ENCODE peak calls at places on chromosomes 5 and 9, in seven cellular contexts. W is astrocyte of the cerebellum, Q is colonic mucosa, E is AG10803, A is sigmoid colon, S is foreskin fibroblast, G is GM23338. U is an unnamed sample.

GRCh38 chr5:59724482-59725392 is 168.8 kb downstream of the PDE4D start:
- DNase-seq in A (no peak), E (peak; percentile 45), Q (peak; percentile 55), W (no peak), S (peak; percentile 38), G (peak; percentile 76), U (no peak)

GRCh38 chr9:14522627-14523379 is 170.4 kb downstream of the ZDHHC21 start:
- DNase-seq in G (no peak), S (no peak), E (no peak), W (no peak), A (no peak), Q (no peak), U (no peak)

GRCh38 chr5:102388235-102388634 is 92.2 kb upstream of the SLCO4C1 start:
- DNase-seq in Q (no peak), S (no peak), E (no peak), G (no peak), W (no peak), A (no peak), U (no peak)

GRCh38 chr5:115098041-115098702 is 71.5 kb downstream of the TRIM36 start:
- DNase-seq in E (peak; percentile 48), S (peak; percentile 45), A (no peak), W (peak; percentile 34), G (peak; percentile 76), Q (peak; percentile 49), U (no peak)

GRCh38 chr5:56054651-56055050 is 59.9 kb upstream of the IL6ST start:
- DNase-seq in W (no peak), Q (no peak), A (no peak), G (no peak), S (peak; percentile 56), E (peak; percentile 66), U (no peak)

GRCh38 chr5:45205403-45205961 is 396.7 kb downstream of the MRPS30 start:
- DNase-seq in A (no peak), G (peak; percentile 76), S (no peak), W (no peak), E (no peak), Q (no peak), U (no peak)

GRCh38 chr9:129069128-129069824 is 11.6 kb upstream of the DOLPP1 start:
- DNase-seq in Q (peak; percentile 47), G (no peak), E (no peak), S (no peak), W (no peak), A (peak; percentile 73), U (no peak)

GRCh38 chr9:123257276-123257675 is 11.1 kb downstream of the STRBP start:
- DNase-seq in W (no peak), E (no peak), A (no peak), S (no peak), Q (peak; percentile 25), G (no peak), U (no peak)

GRCh38 chr5:112738180-112738560 is 485 bp downstream of the APC start:
- DNase-seq in E (no peak), A (no peak), S (peak; percentile 3), G (peak; percentile 48), Q (no peak), W (no peak), U (no peak)

GRCh38 chr5:122053181-122054109 is 24.6 kb downstream of the LOX start:
- DNase-seq in S (no peak), A (peak; percentile 64), W (no peak), Q (no peak), E (peak; percentile 60), G (no peak), U (no peak)

GRCh38 chr9:69236188-69236587 is 62.1 kb downstream of the TJP2 start:
- DNase-seq in Q (no peak), S (no peak), A (no peak), W (no peak), E (no peak), G (no peak), U (no peak)

GRCh38 chr9:109252291-109252690 is 68.6 kb downstream of the EPB41L4B start:
- DNase-seq in W (no peak), S (no peak), A (no peak), E (no peak), Q (no peak), G (no peak), U (no peak)

GRCh38 chr5:83827111-83827541 is 106.5 kb upstream of the HAPLN1 start:
- DNase-seq in E (peak; percentile 86), S (no peak), G (no peak), A (no peak), Q (no peak), W (no peak), U (no peak)

GRCh38 chr5:154285661-154286408 is 95.3 kb downstream of the GALNT10 start:
- DNase-seq in S (peak; percentile 62), Q (peak; percentile 16), G (no peak), W (peak; percentile 34), A (no peak), E (peak; percentile 65), U (peak; percentile 56)

GRCh38 chr5:155064580-155064979 is 51.0 kb downstream of the KIF4B start:
- DNase-seq in A (no peak), G (no peak), E (no peak), Q (no peak), W (no peak), S (no peak), U (no peak)

GRCh38 chr5:174327317-174327864 is 281.9 kb downstream of the NSG2 start:
- DNase-seq in W (peak; percentile 56), S (peak; percentile 18), E (peak; percentile 69), A (no peak), Q (peak; percentile 46), G (peak; percentile 96), U (no peak)

GRCh38 chr9:4009006-4009511 is 290.8 kb downstream of the GLIS3 start:
- DNase-seq in W (no peak), G (no peak), E (no peak), S (no peak), Q (no peak), A (no peak), U (no peak)

GRCh38 chr9:33272061-33272460 is 7.2 kb downstream of the CHMP5 start:
- DNase-seq in W (no peak), S (no peak), Q (peak; percentile 65), E (no peak), G (no peak), A (no peak), U (peak; percentile 50)

GRCh38 chr5:54018438-54018837 is 291.9 kb downstream of the ARL15 start:
- DNase-seq in Q (no peak), S (no peak), E (no peak), G (peak; percentile 92), W (no peak), A (no peak), U (no peak)

GRCh38 chr9:77462066-77462465 is 186.1 kb downstream of the GNA14 start:
- DNase-seq in A (no peak), G (no peak), E (no peak), S (no peak), Q (no peak), W (no peak), U (no peak)

GRCh38 chr9:95497772-95498171 is 19.0 kb downstream of the PTCH1 start:
- DNase-seq in E (peak; percentile 92), W (no peak), G (no peak), A (no peak), S (peak; percentile 29), Q (peak; percentile 34), U (no peak)

GRCh38 chr5:175654807-175655206 is 3.1 kb upstream of the HRH2 start:
- DNase-seq in G (no peak), Q (no peak), S (no peak), E (no peak), W (no peak), A (no peak), U (no peak)

DNA sequence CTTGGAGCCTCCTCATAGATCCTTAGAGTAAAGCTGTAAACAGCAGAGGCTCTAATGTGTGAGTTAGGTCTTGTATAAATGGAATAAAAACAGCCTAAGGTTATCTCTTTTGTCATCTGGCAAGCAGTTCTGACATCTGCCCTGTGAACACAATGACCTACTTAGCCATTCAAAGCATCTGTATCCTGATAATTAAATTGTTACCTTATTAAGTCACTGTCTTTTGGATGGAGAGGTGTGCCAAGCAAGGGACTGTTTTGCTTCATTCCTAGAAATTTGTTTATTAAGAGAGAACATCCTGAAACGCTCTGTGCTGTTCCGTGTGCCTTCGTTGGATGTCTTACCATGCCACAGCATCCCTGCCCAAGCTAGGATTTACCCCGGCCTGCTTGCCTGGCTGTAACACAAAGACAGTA is 1.5 kb downstream of the LSM11 start:
- DNase-seq in A (no peak), G (no peak), Q (no peak), S (no peak), E (no peak), W (no peak), U (no peak)
- H3K4me3 ChIP-seq in A (peak overlapping the region; percentile 92), G (peak overlapping the region; percentile 83), Q (peak overlapping the region; percentile 77), S (peak overlapping the region; percentile 51), E (peak overlapping the region; percentile 72), W (no peak overlapping the region), U (peak overlapping the region; percentile 75)

GRCh38 chr5:129664336-129664937 is 83.5 kb upstream of the MINAR2 start:
- DNase-seq in G (peak; percentile 65), W (peak; percentile 15), A (no peak), E (no peak), S (peak; percentile 29), Q (peak; percentile 55), U (no peak)
- TF ChIP-seq CTCF in G (peak; percentile 70), W (peak; percentile 69), A (no peak), E (peak; percentile 54), S (peak; percentile 74), Q (peak; percentile 76), U (peak; percentile 92)

GRCh38 chr9:120711841-120712538 is 2.3 kb downstream of the MEGF9 start:
- DNase-seq in E (no peak), W (no peak), S (no peak), G (no peak), A (no peak), Q (no peak), U (no peak)

GRCh38 chr9:120708526-120709224 is 5.6 kb downstream of the MEGF9 start:
- DNase-seq in E (peak; percentile 85), W (peak; percentile 54), G (no peak), S (peak; percentile 77), Q (no peak), A (no peak), U (no peak)

GRCh38 chr9:120711354-120711753 is 2.9 kb downstream of the MEGF9 start:
- DNase-seq in S (no peak), Q (no peak), W (no peak), E (no peak), G (no peak), A (no peak), U (no peak)

GRCh38 chr9:120712539-120713031 is 1.7 kb downstream of the MEGF9 start:
- DNase-seq in A (no peak), E (no peak), S (no peak), Q (no peak), G (no peak), W (no peak), U (no peak)

GRCh38 chr9:120710110-120710981 is 3.9 kb downstream of the MEGF9 start:
- DNase-seq in E (peak; percentile 74), S (no peak), W (no peak), A (no peak), G (peak; percentile 23), Q (no peak), U (no peak)
- H3K4me3 ChIP-seq in E (peak overlapping the region; percentile 53), S (no peak overlapping the region), W (peak overlapping the region; percentile 32), A (peak overlapping the region; percentile 89), G (no peak overlapping the region), Q (peak overlapping the region; percentile 24), U (peak overlapping the region; percentile 90)

GRCh38 chr5:111013011-111013410 is 58.5 kb upstream of the TSLP start:
- DNase-seq in G (no peak), A (no peak), S (no peak), W (peak; percentile 2), E (no peak), Q (no peak), U (no peak)

DNA sequence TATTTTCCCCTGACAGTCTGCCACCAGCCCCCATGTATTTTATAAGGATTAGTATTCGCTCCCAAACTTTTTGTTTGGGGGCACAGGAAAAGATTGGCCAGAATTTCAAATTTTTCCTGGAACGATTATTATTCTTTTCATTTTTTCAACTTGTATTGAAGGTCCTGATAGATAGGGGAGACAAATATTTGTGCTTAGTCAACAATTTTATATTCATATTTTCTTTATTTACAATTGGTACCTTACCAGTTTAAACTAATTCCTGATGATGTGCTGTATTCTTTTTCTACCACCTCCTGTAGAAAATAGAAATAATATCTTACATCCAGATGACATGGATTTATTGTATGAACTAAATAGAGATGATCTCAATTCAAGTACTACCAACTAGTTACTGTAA is 60.7 kb upstream of the TSLP start:
- DNase-seq in G (no peak), S (no peak), A (no peak), W (no peak), Q (no peak), E (no peak), U (no peak)
- TF ChIP-seq CTCF in G (no peak), S (no peak), A (no peak), W (no peak), Q (no peak), E (no peak), U (no peak)